ENCODE peak calls at places on chromosomes 13 and 19, in five cellular contexts. One of them, this sample, is unnamed.

GRCh38 chr13:48775804-48776203 is 122.1 kb downstream of the CYSLTR2 start:
- DNase-seq in body of pancreas: no peak
- DNase-seq in CD8-positive, alpha-beta T cell: no peak
- DNase-seq in neural progenitor cell: no peak
- DNase-seq in GM13977: no peak
- DNase-seq in this sample: no peak

GRCh38 chr19:2719910-2720776 is 1.0 kb downstream of the DIRAS1 start:
- DNase-seq in GM13977: peak; percentile 45
- DNase-seq in CD8-positive, alpha-beta T cell: no peak
- DNase-seq in body of pancreas: no peak
- DNase-seq in neural progenitor cell: peak; percentile 62
- DNase-seq in this sample: no peak

GRCh38 chr13:85314686-85315085 is 484.5 kb downstream of the SLITRK6 start:
- DNase-seq in neural progenitor cell: peak; percentile 48
- DNase-seq in GM13977: no peak
- DNase-seq in CD8-positive, alpha-beta T cell: no peak
- DNase-seq in body of pancreas: no peak
- DNase-seq in this sample: no peak

GRCh38 chr13:51330741-51331140 is 8.8 kb upstream of the SERPINE3 start:
- DNase-seq in CD8-positive, alpha-beta T cell: no peak
- DNase-seq in body of pancreas: no peak
- DNase-seq in GM13977: peak; percentile 44
- DNase-seq in neural progenitor cell: no peak
- DNase-seq in this sample: peak; percentile 40

GRCh38 chr19:42053037-42053935 is 16.7 kb downstream of the GRIK5 start:
- DNase-seq in GM13977: no peak
- DNase-seq in body of pancreas: no peak
- DNase-seq in neural progenitor cell: no peak
- DNase-seq in CD8-positive, alpha-beta T cell: no peak
- DNase-seq in this sample: no peak

GRCh38 chr19:19628499-19629134 is 597 bp upstream of the LPAR2 start:
- DNase-seq in neural progenitor cell: peak; percentile 95
- DNase-seq in GM13977: peak; percentile 79
- DNase-seq in body of pancreas: peak; percentile 73
- DNase-seq in CD8-positive, alpha-beta T cell: peak; percentile 71
- DNase-seq in this sample: peak; percentile 70

GRCh38 chr13:46521486-46521885 is 31.5 kb upstream of the LRCH1 start:
- DNase-seq in CD8-positive, alpha-beta T cell: no peak
- DNase-seq in GM13977: no peak
- DNase-seq in neural progenitor cell: no peak
- DNase-seq in body of pancreas: no peak
- DNase-seq in this sample: no peak

GRCh38 chr13:102355251-102355650 is 46.6 kb downstream of the FGF14 start:
- DNase-seq in body of pancreas: no peak
- DNase-seq in GM13977: no peak
- DNase-seq in neural progenitor cell: no peak
- DNase-seq in CD8-positive, alpha-beta T cell: no peak
- DNase-seq in this sample: no peak

GRCh38 chr19:36775768-36776167 is 3.2 kb upstream of the ZNF850 start:
- DNase-seq in CD8-positive, alpha-beta T cell: no peak
- DNase-seq in body of pancreas: peak; percentile 16
- DNase-seq in neural progenitor cell: no peak
- DNase-seq in GM13977: no peak
- DNase-seq in this sample: no peak

GRCh38 chr13:105936816-105937215 is 598.6 kb downstream of the EFNB2 start:
- DNase-seq in GM13977: no peak
- DNase-seq in CD8-positive, alpha-beta T cell: no peak
- DNase-seq in neural progenitor cell: no peak
- DNase-seq in body of pancreas: no peak
- DNase-seq in this sample: no peak

GRCh38 chr13:33489563-33489962 is 204.0 kb upstream of the STARD13 start:
- DNase-seq in body of pancreas: no peak
- DNase-seq in CD8-positive, alpha-beta T cell: no peak
- DNase-seq in neural progenitor cell: peak; percentile 39
- DNase-seq in GM13977: no peak
- DNase-seq in this sample: no peak

GRCh38 chr19:51830263-51830662 is 35.3 kb downstream of the FPR3 start:
- DNase-seq in CD8-positive, alpha-beta T cell: no peak
- DNase-seq in GM13977: no peak
- DNase-seq in neural progenitor cell: no peak
- DNase-seq in body of pancreas: no peak
- DNase-seq in this sample: no peak
- TF ChIP-seq CTCF in CD8-positive, alpha-beta T cell: no peak
- TF ChIP-seq CTCF in GM13977: no peak
- TF ChIP-seq CTCF in neural progenitor cell: no peak
- TF ChIP-seq CTCF in body of pancreas: peak; percentile 8
- TF ChIP-seq CTCF in this sample: no peak

DNA sequence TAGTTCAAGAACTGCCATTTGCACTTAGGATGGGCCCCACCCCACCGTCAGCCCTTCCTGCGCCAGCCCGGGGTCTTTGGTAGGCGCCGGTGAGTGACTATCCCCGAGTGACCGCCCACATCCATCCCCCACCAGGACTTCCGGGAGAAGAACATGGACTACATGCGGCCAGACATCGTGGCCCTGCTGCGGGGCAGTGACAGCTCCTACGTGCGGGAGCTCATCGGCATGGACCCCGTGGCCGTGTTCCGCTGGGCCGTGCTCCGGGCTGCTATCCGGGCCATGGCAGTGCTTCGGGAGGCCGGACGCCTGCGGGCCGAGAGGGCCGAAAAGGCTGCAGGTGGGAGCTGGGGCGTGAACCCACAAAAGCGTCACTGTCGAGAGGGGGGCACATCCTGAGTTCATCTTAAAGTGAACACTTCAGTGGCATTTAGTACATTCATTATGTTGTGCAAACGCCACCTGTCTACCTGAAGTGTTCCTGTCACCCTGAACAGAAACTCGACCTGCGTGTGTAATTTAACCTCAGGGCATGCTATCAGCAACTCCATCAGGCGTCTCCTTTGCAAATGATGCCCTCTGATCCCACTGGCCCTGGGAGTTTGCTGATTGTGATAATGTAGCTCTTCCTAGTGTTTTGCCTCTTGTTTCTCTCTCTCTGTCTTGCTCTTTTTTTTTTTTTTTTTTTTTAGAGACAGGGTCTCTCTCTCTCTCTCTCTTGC is 42.4 kb upstream of the USE1 start:
- DNase-seq in GM13977: no peak
- DNase-seq in body of pancreas: no peak
- DNase-seq in neural progenitor cell: no peak
- DNase-seq in CD8-positive, alpha-beta T cell: no peak
- DNase-seq in this sample: no peak
- TF ChIP-seq CTCF in GM13977: no peak
- TF ChIP-seq CTCF in body of pancreas: no peak
- TF ChIP-seq CTCF in neural progenitor cell: no peak
- TF ChIP-seq CTCF in CD8-positive, alpha-beta T cell: no peak
- TF ChIP-seq CTCF in this sample: no peak

GRCh38 chr19:40800339-40800996 is 1.5 kb downstream of the EGLN2 start:
- DNase-seq in GM13977: no peak
- DNase-seq in CD8-positive, alpha-beta T cell: no peak
- DNase-seq in neural progenitor cell: no peak
- DNase-seq in body of pancreas: no peak
- DNase-seq in this sample: no peak
- TF ChIP-seq CTCF in GM13977: no peak
- TF ChIP-seq CTCF in CD8-positive, alpha-beta T cell: no peak
- TF ChIP-seq CTCF in neural progenitor cell: no peak
- TF ChIP-seq CTCF in body of pancreas: no peak
- TF ChIP-seq CTCF in this sample: no peak

GRCh38 chr19:33486407-33486806 is 35.2 kb downstream of the PEPD start:
- DNase-seq in CD8-positive, alpha-beta T cell: no peak
- DNase-seq in body of pancreas: no peak
- DNase-seq in GM13977: no peak
- DNase-seq in neural progenitor cell: no peak
- DNase-seq in this sample: no peak
- TF ChIP-seq CTCF in CD8-positive, alpha-beta T cell: no peak
- TF ChIP-seq CTCF in body of pancreas: no peak
- TF ChIP-seq CTCF in GM13977: no peak
- TF ChIP-seq CTCF in neural progenitor cell: no peak
- TF ChIP-seq CTCF in this sample: no peak

GRCh38 chr19:32814046-32814445 is 55.5 kb downstream of the SLC7A9 start:
- DNase-seq in body of pancreas: no peak
- DNase-seq in CD8-positive, alpha-beta T cell: no peak
- DNase-seq in neural progenitor cell: no peak
- DNase-seq in GM13977: no peak
- DNase-seq in this sample: no peak

GRCh38 chr19:32812571-32812970 is 57.0 kb downstream of the SLC7A9 start:
- DNase-seq in CD8-positive, alpha-beta T cell: no peak
- DNase-seq in GM13977: no peak
- DNase-seq in neural progenitor cell: no peak
- DNase-seq in body of pancreas: no peak
- DNase-seq in this sample: no peak

GRCh38 chr19:32812036-32812435 is 57.5 kb downstream of the SLC7A9 start:
- DNase-seq in CD8-positive, alpha-beta T cell: no peak
- DNase-seq in body of pancreas: no peak
- DNase-seq in GM13977: no peak
- DNase-seq in neural progenitor cell: no peak
- DNase-seq in this sample: no peak

GRCh38 chr19:32816555-32817099 is 52.9 kb downstream of the SLC7A9 start:
- DNase-seq in neural progenitor cell: no peak
- DNase-seq in GM13977: no peak
- DNase-seq in CD8-positive, alpha-beta T cell: no peak
- DNase-seq in body of pancreas: no peak
- DNase-seq in this sample: no peak

DNA sequence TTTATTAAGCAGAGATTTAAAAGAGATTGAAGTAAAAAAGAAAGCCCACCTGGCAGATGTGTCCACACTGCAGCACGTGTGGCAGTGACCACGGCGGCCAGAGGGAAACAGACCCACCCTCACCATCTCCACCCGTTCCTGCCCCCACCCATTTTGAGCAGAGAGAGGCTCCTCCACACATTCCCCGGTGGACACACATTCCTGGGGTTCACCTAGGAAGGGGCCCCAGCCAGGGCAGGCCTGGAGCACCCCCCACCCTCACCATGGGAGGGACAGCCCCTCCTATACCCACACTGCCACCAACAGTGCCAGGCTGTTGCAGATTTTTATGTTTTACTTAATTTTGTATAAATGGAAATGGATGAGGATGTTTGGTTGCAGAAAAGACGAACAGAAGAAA is 54.9 kb downstream of the SLC7A9 start:
- DNase-seq in GM13977: no peak
- DNase-seq in body of pancreas: no peak
- DNase-seq in neural progenitor cell: no peak
- DNase-seq in CD8-positive, alpha-beta T cell: no peak
- DNase-seq in this sample: no peak
- TF ChIP-seq CTCF in GM13977: no peak
- TF ChIP-seq CTCF in body of pancreas: no peak
- TF ChIP-seq CTCF in neural progenitor cell: no peak
- TF ChIP-seq CTCF in CD8-positive, alpha-beta T cell: no peak
- TF ChIP-seq CTCF in this sample: no peak

GRCh38 chr19:14769201-14769600 is 9.2 kb downstream of the ADGRE2 start:
- DNase-seq in body of pancreas: no peak
- DNase-seq in GM13977: no peak
- DNase-seq in CD8-positive, alpha-beta T cell: no peak
- DNase-seq in neural progenitor cell: no peak
- DNase-seq in this sample: no peak

GRCh38 chr19:14772467-14772866 is 5.9 kb downstream of the ADGRE2 start:
- DNase-seq in GM13977: no peak
- DNase-seq in CD8-positive, alpha-beta T cell: no peak
- DNase-seq in neural progenitor cell: no peak
- DNase-seq in body of pancreas: no peak
- DNase-seq in this sample: no peak

GRCh38 chr19:14772995-14773394 is 5.4 kb downstream of the ADGRE2 start:
- DNase-seq in GM13977: no peak
- DNase-seq in neural progenitor cell: no peak
- DNase-seq in CD8-positive, alpha-beta T cell: no peak
- DNase-seq in body of pancreas: no peak
- DNase-seq in this sample: no peak

GRCh38 chr19:14770136-14770535 is 8.2 kb downstream of the ADGRE2 start:
- DNase-seq in GM13977: no peak
- DNase-seq in CD8-positive, alpha-beta T cell: no peak
- DNase-seq in neural progenitor cell: no peak
- DNase-seq in body of pancreas: no peak
- DNase-seq in this sample: no peak

DNA sequence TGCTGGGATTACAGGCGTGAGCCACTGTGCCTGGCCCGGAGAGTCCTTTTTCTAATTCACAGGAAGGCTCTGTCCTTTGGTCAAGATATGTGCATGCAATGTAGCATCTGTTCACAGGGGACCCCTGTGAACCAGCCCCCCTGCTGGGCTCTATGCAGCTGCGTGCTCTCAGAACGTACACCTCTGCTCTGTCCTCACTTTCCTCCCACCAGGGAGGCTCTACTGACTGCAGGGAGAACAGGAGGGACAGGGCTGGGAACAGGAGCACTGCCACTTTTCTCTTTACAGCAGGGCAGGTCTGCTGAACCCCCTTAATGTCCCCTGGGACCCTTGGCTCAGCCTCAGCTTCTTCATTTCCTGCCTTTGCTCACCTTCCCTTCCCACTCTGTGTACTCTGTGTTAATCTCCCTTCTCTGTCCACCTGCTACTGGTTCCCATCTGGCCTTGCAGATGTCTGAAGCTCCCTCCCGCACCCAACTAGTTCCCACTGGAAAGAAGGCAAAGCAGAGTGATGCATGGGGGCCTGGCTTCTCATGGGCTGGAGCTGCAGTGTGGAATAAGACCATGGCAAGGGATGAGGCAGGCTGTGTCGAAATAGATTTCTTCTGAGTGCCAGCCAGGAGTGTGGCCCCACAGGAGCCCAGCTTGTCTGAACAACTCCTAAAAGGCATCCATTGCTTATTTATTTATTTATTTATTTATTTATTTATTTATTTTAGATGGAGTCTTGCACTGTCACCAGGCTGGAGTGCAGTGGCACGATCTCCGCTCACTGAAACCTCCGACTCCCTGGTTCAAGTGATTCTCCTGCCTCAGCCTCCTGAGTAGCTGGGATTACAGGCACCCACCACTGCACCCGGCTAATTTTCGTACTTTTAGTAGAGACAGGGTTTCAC is 7.2 kb downstream of the ADGRE2 start:
- DNase-seq in body of pancreas: no peak
- DNase-seq in GM13977: no peak
- DNase-seq in CD8-positive, alpha-beta T cell: no peak
- DNase-seq in neural progenitor cell: peak; percentile 23
- DNase-seq in this sample: no peak
- TF ChIP-seq CTCF in body of pancreas: no peak
- TF ChIP-seq CTCF in GM13977: no peak
- TF ChIP-seq CTCF in CD8-positive, alpha-beta T cell: no peak
- TF ChIP-seq CTCF in neural progenitor cell: no peak
- TF ChIP-seq CTCF in this sample: no peak